ENCODE peak calls at places on chromosomes 2 and 18, in six cellular contexts. N is myocyte, F is psoas muscle, K is H54, C is ovary, P is skeletal muscle cell. Z is an unnamed sample.

GRCh38 chr2:227043981-227044380 is 120.0 kb downstream of the COL4A4 start:
- DNase-seq in K (no peak), N (no peak), F (no peak), C (no peak), P (no peak), Z (no peak)

GRCh38 chr2:120880381-120880780 is 144.7 kb downstream of the GLI2 start:
- DNase-seq in K (no peak), F (no peak), C (no peak), N (peak; percentile 91), P (no peak), Z (peak; percentile 35)

GRCh38 chr2:14716319-14716718 is 83.8 kb downstream of the LRATD1 start:
- DNase-seq in K (no peak), F (no peak), C (no peak), P (no peak), N (no peak), Z (no peak)

GRCh38 chr18:28152354-28152753 is 24.6 kb downstream of the CDH2 start:
- DNase-seq in C (no peak), P (no peak), K (no peak), N (no peak), F (no peak), Z (no peak)

GRCh38 chr18:47618758-47619157 is 311.7 kb downstream of the SMAD2 start:
- DNase-seq in K (no peak), F (no peak), C (no peak), N (no peak), P (no peak), Z (no peak)

GRCh38 chr18:23824704-23825103 is 135.5 kb downstream of the LAMA3 start:
- DNase-seq in C (no peak), K (no peak), N (no peak), F (no peak), P (no peak), Z (peak; percentile 53)

GRCh38 chr2:12718662-12719399 is 2.1 kb downstream of the TRIB2 start:
- DNase-seq in P (no peak), F (no peak), C (no peak), K (no peak), N (no peak), Z (no peak)

GRCh38 chr2:118231759-118232158 is 143.5 kb downstream of the INSIG2 start:
- DNase-seq in K (no peak), N (no peak), C (no peak), F (no peak), P (no peak), Z (no peak)

GRCh38 chr2:21836766-21837543 is 713.2 kb downstream of the TDRD15 start:
- DNase-seq in F (no peak), N (peak; percentile 30), C (no peak), P (peak; percentile 23), K (no peak), Z (no peak)

GRCh38 chr18:5469340-5469739 is 74.5 kb downstream of the EPB41L3 start:
- DNase-seq in C (no peak), F (no peak), P (no peak), N (no peak), K (no peak), Z (no peak)